ENCODE peak calls at places on chromosomes 4 and X, in ten cellular contexts. I is choroid plexus epithelial cell; N is kidney; B is CD4-positive, alpha-beta T cell; Z is mammary epithelial cell; O is HFFc6; R is astrocyte of the spinal cord; K is DND-41; H is Calu3; G is WTC11. E is an unnamed sample.

GRCh38 chr4:8644966-8645752 is 52.6 kb downstream of the CPZ start:
- DNase-seq in I (no peak), N (peak), B (no peak), Z (no peak), O (no peak), R (no peak), K (no peak), H (no peak), G (no peak), E (peak)

GRCh38 chrX:21996872-21997271 is 35.3 kb upstream of the PHEX start:
- DNase-seq in I (peak), N (no peak), B (no peak), Z (peak), O (no peak), R (peak), K (no peak), H (peak), G (no peak), E (no peak)

GRCh38 chr4:7649411-7649740 is 214.6 kb upstream of the PSAPL1 start:
- DNase-seq in I (no peak), N (peak), B (no peak), Z (no peak), O (no peak), R (no peak), K (no peak), H (no peak), G (no peak), E (no peak)

GRCh38 chr4:151313306-151314028 is 11.9 kb downstream of the SH3D19 start:
- DNase-seq in I (no peak), N (no peak), B (no peak), Z (no peak), O (no peak), R (no peak), K (no peak), H (peak), G (no peak), E (peak)

GRCh38 chr4:67746797-67747495 is 7.2 kb downstream of the GNRHR start:
- DNase-seq in I (peak), N (no peak), B (no peak), Z (peak), O (peak), R (peak), K (no peak), H (no peak), G (no peak), E (no peak)

GRCh38 chrX:114058988-114059418 is 524.9 kb upstream of the HTR2C start:
- DNase-seq in I (no peak), N (no peak), B (no peak), Z (no peak), O (no peak), R (no peak), K (no peak), H (peak), G (no peak), E (no peak)

GRCh38 chrX:21745756-21746155 is 12.2 kb downstream of the SMPX start:
- DNase-seq in I (peak), N (no peak), B (no peak), Z (peak), O (peak), R (peak), K (peak), H (peak), G (peak), E (no peak)

GRCh38 chr4:8727546-8728510 is 135.3 kb downstream of the CPZ start:
- DNase-seq in I (no peak), N (peak), B (no peak), Z (no peak), O (no peak), R (no peak), K (peak), H (no peak), G (no peak), E (no peak)

GRCh38 chrX:19334945-19335626 is 8.6 kb upstream of the PDHA1 start:
- DNase-seq in I (peak), N (no peak), B (no peak), Z (peak), O (peak), R (peak), K (peak), H (no peak), G (peak), E (no peak)

GRCh38 chrX:135463937-135464336 is 42.2 kb downstream of the SMIM10L2A start:
- DNase-seq in I (peak), N (no peak), B (no peak), Z (no peak), O (no peak), R (no peak), K (no peak), H (no peak), G (no peak), E (no peak)

GRCh38 chr4:122836941-122837340 is 10.3 kb downstream of the FGF2 start:
- DNase-seq in I (no peak), N (no peak), B (no peak), Z (peak), O (no peak), R (peak), K (no peak), H (no peak), G (no peak), E (no peak)

DNA sequence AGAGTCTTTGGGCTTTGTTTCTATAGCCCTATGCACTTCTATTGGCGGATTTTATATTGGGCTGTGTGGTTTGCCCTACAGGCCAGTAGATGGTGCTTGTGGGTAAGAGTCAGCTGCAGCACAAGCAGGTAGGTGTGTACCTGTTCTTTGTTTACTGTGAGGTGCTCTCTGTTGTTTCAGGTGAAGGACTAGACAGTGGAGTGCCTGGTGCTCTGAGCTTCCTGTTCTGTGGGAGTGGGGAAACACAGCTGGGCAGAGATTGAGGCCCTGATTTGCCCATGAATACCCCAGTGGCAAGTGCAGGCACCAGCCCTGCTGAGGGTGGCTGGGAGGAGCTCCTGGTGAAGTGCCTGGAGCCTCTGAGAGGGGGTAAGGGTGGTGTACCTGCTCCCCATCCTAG is 26.3 kb upstream of the UCP1 start:
- DNase-seq in I (peak), N (no peak), B (no peak), Z (peak), O (peak), R (no peak), K (no peak), H (peak), G (peak), E (peak)
- TF ChIP-seq CTCF in I (peak), N (peak), B (no peak), Z (peak), O (peak), R (peak), K (peak), H (peak), G (peak), E (peak)

GRCh38 chr4:128287871-128288688 is 467 bp upstream of the PGRMC2 start:
- DNase-seq in I (peak), N (peak), B (peak), Z (peak), O (peak), R (peak), K (peak), H (peak), G (peak), E (peak)
- TF ChIP-seq CTCF in I (peak), N (peak), B (no peak), Z (no peak), O (peak), R (peak), K (peak), H (no peak), G (no peak), E (no peak)

GRCh38 chr4:18975916-18976610 is 954.5 kb upstream of the LCORL start:
- DNase-seq in I (peak), N (no peak), B (no peak), Z (no peak), O (no peak), R (no peak), K (no peak), H (no peak), G (no peak), E (no peak)
- TF ChIP-seq CTCF in I (peak), N (no peak), B (no peak), Z (no peak), O (peak), R (no peak), K (no peak), H (no peak), G (no peak), E (no peak)

DNA sequence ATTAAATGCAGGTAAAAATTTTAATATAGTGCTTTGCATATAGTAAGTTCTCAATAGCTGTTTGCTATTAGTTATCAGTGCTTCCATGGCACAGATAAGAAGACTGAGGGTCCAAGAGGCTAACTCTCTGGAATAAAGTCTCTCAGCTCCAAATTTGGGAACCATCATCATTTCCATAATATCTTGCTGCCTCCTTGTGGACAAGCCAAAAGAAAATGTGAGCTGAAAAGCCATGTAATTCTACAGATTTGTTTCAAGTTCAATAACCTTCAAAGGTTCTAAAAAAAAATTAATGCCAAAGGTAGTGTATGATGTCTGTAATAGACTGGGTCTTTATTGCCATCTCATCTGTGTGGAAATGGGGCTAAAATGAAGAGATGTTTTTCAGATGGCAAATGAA is 136.9 kb upstream of the VCX start:
- DNase-seq in I (peak), N (no peak), B (no peak), Z (no peak), O (peak), R (peak), K (no peak), H (no peak), G (no peak), E (no peak)
- TF ChIP-seq CTCF in I (peak), N (no peak), B (no peak), Z (peak), O (peak), R (peak), K (peak), H (no peak), G (no peak), E (no peak)

GRCh38 chr4:156614536-156614935 is 357.1 kb downstream of the PDGFC start:
- DNase-seq in I (no peak), N (no peak), B (no peak), Z (no peak), O (no peak), R (no peak), K (no peak), H (no peak), G (no peak), E (no peak)
- TF ChIP-seq CTCF in I (no peak), N (no peak), B (no peak), Z (no peak), O (no peak), R (no peak), K (no peak), H (no peak), G (no peak), E (no peak)

DNA sequence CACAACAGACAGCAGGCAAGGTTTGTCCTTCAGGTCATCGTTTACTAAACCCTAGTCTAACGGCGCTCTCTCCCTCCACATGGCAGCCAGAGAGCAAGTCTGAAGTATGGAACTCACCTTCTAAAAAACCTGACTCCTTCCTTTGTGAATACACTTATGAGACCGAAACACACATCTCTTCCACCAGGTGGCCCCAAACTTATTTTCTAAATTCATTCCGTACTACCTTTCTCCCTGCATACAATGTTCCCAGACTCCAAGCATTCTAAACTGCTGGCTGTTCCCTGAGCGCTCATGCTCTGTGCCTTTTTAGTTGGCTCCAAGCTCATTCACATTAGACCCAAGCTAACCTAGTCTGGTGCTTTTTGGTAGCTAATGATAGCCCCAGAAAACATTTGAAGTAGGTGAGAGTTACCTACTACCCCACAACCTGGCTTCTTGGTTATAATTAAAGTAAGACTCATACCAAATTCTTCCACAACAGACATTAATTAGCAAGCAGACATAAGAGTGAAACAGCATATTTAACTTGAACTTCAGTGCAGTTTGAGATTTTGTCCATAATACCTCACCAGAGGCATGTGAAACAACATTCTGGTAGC is 67.6 kb upstream of the DCLK2 start:
- DNase-seq in I (peak), N (no peak), B (no peak), Z (peak), O (peak), R (peak), K (no peak), H (peak), G (no peak), E (peak)
- TF ChIP-seq CTCF in I (peak), N (peak), B (no peak), Z (peak), O (peak), R (peak), K (peak), H (no peak), G (peak), E (peak)

GRCh38 chr4:2006956-2007653 is 1.7 kb downstream of the NELFA start:
- DNase-seq in I (no peak), N (no peak), B (no peak), Z (no peak), O (no peak), R (no peak), K (no peak), H (no peak), G (no peak), E (no peak)

GRCh38 chr4:2007804-2008670 is 737 bp downstream of the NELFA start:
- DNase-seq in I (peak), N (no peak), B (no peak), Z (no peak), O (no peak), R (no peak), K (no peak), H (no peak), G (no peak), E (no peak)

GRCh38 chr4:2008671-2008920 is 178 bp downstream of the NELFA start:
- DNase-seq in I (no peak), N (no peak), B (no peak), Z (no peak), O (no peak), R (no peak), K (no peak), H (no peak), G (no peak), E (no peak)

GRCh38 chr4:2008921-2009650 is at the start of gene NELFA:
- DNase-seq in I (peak), N (peak), B (peak), Z (peak), O (peak), R (peak), K (peak), H (peak), G (peak), E (peak)

DNA sequence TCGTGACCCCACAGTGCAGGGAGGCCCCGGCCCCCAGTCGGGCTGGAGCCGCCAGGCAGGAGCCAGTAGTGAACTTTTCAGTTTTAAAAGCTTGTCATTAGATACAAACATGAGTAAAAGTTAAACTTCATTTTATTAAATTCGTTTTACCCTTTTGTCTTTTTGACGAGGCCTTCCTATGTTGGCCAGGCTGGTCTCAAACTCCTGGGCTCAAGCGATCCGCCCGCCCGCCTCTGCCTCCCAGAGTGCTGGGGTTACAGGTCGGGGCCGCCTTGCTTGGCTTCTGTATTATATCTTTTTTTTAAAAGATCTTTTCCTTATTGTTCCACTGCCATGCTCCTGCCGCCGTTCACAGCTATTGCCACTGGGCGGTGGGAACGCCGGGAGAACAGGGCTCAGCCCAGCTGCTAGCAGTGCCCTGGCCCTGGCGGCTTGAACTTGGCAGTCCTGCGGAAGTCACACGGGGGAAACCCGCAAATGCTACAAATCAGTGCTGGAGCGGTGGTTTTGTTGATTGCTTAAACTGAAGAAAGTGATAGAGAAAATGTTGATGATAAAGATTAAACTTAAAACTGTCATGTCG is 968 bp upstream of the NELFA start:
- DNase-seq in I (peak), N (peak), B (peak), Z (peak), O (peak), R (peak), K (peak), H (peak), G (peak), E (peak)
- TF ChIP-seq CTCF in I (peak), N (peak), B (peak), Z (peak), O (no peak), R (peak), K (peak), H (no peak), G (no peak), E (peak)

GRCh38 chr4:163194593-163194992 is 27.9 kb upstream of the NAF1 start:
- DNase-seq in I (no peak), N (no peak), B (no peak), Z (no peak), O (no peak), R (no peak), K (no peak), H (no peak), G (no peak), E (no peak)

GRCh38 chr4:163195247-163195765 is 28.6 kb upstream of the NAF1 start:
- DNase-seq in I (no peak), N (no peak), B (no peak), Z (no peak), O (no peak), R (no peak), K (no peak), H (no peak), G (no peak), E (no peak)

GRCh38 chr4:163193717-163194116 is 27.0 kb upstream of the NAF1 start:
- DNase-seq in I (no peak), N (no peak), B (no peak), Z (no peak), O (no peak), R (no peak), K (peak), H (no peak), G (no peak), E (no peak)

GRCh38 chr4:163196904-163197505 is 30.3 kb upstream of the NAF1 start:
- DNase-seq in I (no peak), N (no peak), B (no peak), Z (no peak), O (no peak), R (no peak), K (no peak), H (no peak), G (no peak), E (no peak)

DNA sequence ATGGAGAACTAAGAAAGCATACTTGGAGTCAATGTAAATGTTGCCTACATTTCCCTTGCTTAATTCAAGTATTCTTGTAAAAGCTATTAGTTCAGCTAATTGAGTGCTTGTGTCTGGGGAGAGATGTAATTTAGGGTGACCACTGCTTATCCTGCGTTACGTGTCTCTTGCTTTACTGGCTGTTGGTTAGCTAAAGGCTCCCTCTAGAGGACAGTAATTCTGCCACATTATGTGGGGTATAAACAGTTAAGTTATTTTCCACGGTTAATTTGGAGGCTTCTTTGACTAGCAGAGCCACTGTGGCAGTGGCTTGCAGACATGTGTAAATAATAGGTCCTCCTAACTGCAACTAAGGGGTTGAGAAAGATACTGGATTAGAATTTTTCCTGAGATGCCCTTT is 25.3 kb upstream of the NAF1 start:
- DNase-seq in I (peak), N (no peak), B (no peak), Z (peak), O (peak), R (no peak), K (no peak), H (no peak), G (no peak), E (no peak)
- TF ChIP-seq CTCF in I (peak), N (no peak), B (no peak), Z (peak), O (peak), R (no peak), K (peak), H (no peak), G (peak), E (no peak)

GRCh38 chr4:174217273-174218126 is 66.0 kb downstream of the FBXO8 start:
- DNase-seq in I (peak), N (peak), B (no peak), Z (peak), O (peak), R (peak), K (no peak), H (peak), G (peak), E (no peak)

GRCh38 chr4:174225247-174226054 is 58.0 kb downstream of the FBXO8 start:
- DNase-seq in I (no peak), N (no peak), B (no peak), Z (no peak), O (no peak), R (no peak), K (no peak), H (no peak), G (no peak), E (no peak)

GRCh38 chr4:174224550-174224949 is 58.9 kb downstream of the FBXO8 start:
- DNase-seq in I (no peak), N (no peak), B (no peak), Z (no peak), O (no peak), R (no peak), K (no peak), H (no peak), G (no peak), E (no peak)

GRCh38 chr4:174218127-174218790 is 65.2 kb downstream of the FBXO8 start:
- DNase-seq in I (peak), N (no peak), B (no peak), Z (no peak), O (no peak), R (no peak), K (no peak), H (no peak), G (peak), E (no peak)

GRCh38 chr4:174222266-174222872 is 61.1 kb downstream of the FBXO8 start:
- DNase-seq in I (peak), N (no peak), B (no peak), Z (peak), O (peak), R (peak), K (no peak), H (peak), G (no peak), E (no peak)
- TF ChIP-seq CTCF in I (peak), N (peak), B (peak), Z (peak), O (peak), R (peak), K (peak), H (peak), G (peak), E (peak)